ENCODE peak calls at places on chromosomes 16 and 17, in five cellular contexts. W, B, M, N and H are unnamed samples.
A peak's percentile ranks its signal among the peaks of the same experiment; 100 is the strongest.

GRCh38 chr16:69848635-69849545 is 86.8 kb downstream of the WWP2 start:
- DNase-seq in W (peak; percentile 95), B (no peak), N (no peak), M (peak; percentile 78), H (peak; percentile 86)

GRCh38 chr17:58504826-58505351 is 9.5 kb downstream of the MTMR4 start:
- DNase-seq in B (no peak), M (no peak), N (no peak), W (no peak), H (no peak)

GRCh38 chr17:54455251-54455868 is 445.3 kb upstream of the TOM1L1 start:
- DNase-seq in W (no peak), M (no peak), N (no peak), B (peak; percentile 17), H (no peak)

GRCh38 chr16:64615647-64616280 is 506.1 kb downstream of the CDH11 start:
- DNase-seq in M (no peak), W (peak; percentile 34), B (peak; percentile 71), N (peak; percentile 63), H (peak; percentile 21)

GRCh38 chr17:67746704-67747571 is 29.2 kb downstream of the NOL11 start:
- DNase-seq in W (no peak), B (no peak), N (no peak), M (no peak), H (no peak)

GRCh38 chr17:39599006-39599664 is 8.6 kb downstream of the NEUROD2 start:
- DNase-seq in B (peak; percentile 65), W (no peak), M (no peak), N (peak; percentile 73), H (no peak)

GRCh38 chr17:58081641-58082340 is 1.4 kb upstream of the DYNLL2 start:
- DNase-seq in M (no peak), W (no peak), N (peak; percentile 48), B (peak; percentile 38), H (no peak)

GRCh38 chr17:46984892-46985291 is 5.8 kb upstream of the RPRML start:
- DNase-seq in M (peak; percentile 60), B (no peak), W (no peak), N (no peak), H (no peak)

GRCh38 chr16:29820730-29821662 is 734 bp downstream of the MVP start:
- DNase-seq in M (peak; percentile 86), B (no peak), N (no peak), W (peak; percentile 75), H (no peak)

GRCh38 chr16:49608801-49609200 is 235.2 kb downstream of the C16orf78 start:
- DNase-seq in B (peak; percentile 60), N (peak; percentile 44), M (no peak), W (no peak), H (no peak)

GRCh38 chr17:10603889-10604288 is 53.2 kb downstream of the MYH3 start:
- DNase-seq in N (no peak), B (no peak), W (no peak), M (no peak), H (no peak)

GRCh38 chr16:14309906-14310305 is 238.8 kb downstream of the MRTFB start:
- DNase-seq in M (no peak), W (no peak), N (no peak), B (no peak), H (no peak)

GRCh38 chr16:50841081-50841886 is 99.4 kb downstream of the CYLD start:
- DNase-seq in B (peak; percentile 78), M (no peak), N (peak; percentile 24), W (no peak), H (no peak)

GRCh38 chr17:75876938-75877751 is 1.2 kb downstream of the TRIM47 start:
- DNase-seq in W (peak; percentile 96), M (peak; percentile 88), B (peak; percentile 45), N (peak; percentile 70), H (peak; percentile 96)

GRCh38 chr17:72725432-72726068 is 366.9 kb downstream of the SLC39A11 start:
- DNase-seq in W (no peak), N (peak; percentile 71), M (peak; percentile 69), B (peak; percentile 78), H (peak; percentile 47)

GRCh38 chr17:21288581-21289017 is 4.1 kb downstream of the MAP2K3 start:
- DNase-seq in N (no peak), M (no peak), B (no peak), W (no peak), H (no peak)

GRCh38 chr16:67235816-67236547 is 9.1 kb downstream of the TMEM208 start:
- DNase-seq in W (no peak), M (no peak), N (no peak), B (no peak), H (no peak)

GRCh38 chr16:75250089-75250808 is 1.2 kb downstream of the BCAR1 start:
- DNase-seq in N (no peak), M (peak; percentile 90), B (peak; percentile 59), W (peak; percentile 56), H (peak; percentile 63)

GRCh38 chr16:75249441-75249840 is 2.0 kb downstream of the BCAR1 start:
- DNase-seq in W (no peak), N (no peak), M (no peak), B (no peak), H (no peak)

GRCh38 chr16:75247249-75247648 is 4.2 kb downstream of the BCAR1 start:
- DNase-seq in W (peak; percentile 45), B (no peak), N (no peak), M (no peak), H (peak; percentile 20)

GRCh38 chr16:75248142-75248535 is 3.3 kb downstream of the BCAR1 start:
- DNase-seq in W (peak; percentile 63), B (no peak), M (peak; percentile 68), N (no peak), H (peak; percentile 49)

DNA sequence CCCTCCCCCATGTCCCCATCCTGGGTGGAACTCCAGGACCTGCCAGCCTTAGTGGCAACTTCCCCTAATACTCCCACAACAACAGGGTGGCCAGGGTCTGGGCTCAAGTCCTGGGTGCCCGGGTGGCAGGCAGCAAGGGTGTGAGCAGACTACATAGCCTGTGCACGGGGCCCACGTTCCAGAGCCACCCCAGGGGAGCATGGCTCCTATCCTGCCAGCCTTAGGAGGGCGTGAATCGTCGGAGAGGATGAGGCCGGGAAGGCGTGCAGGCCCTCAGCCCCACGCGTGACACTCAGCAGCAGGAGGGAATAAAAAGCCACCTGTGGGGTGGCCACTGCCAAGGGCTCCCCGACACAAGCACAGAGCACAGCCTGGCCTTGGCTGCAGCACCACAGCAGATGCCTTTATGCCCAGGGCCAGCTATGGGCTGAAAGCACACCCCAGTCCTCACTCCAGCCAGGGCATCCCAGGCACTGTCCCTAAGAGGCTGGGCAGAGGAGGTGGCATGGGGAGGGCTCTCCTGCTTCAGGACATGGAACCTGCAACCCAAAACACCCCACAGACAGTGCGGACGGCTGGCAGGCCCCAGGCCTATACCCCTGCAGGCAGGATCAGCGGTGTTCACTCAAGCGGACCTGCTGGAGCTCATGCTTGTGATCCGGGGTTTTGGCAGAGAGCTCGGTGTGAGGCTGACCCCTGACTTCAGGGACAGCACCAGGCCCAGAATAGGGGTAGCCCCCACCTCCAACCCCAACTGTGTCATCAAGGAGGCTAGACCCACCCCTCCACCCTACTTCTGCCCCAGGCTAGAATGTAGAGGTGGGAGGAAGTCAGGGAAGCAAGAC is 2.7 kb downstream of the BCAR1 start:
- DNase-seq in W (peak; percentile 50), N (no peak), M (no peak), B (no peak), H (no peak)
- H3K4me1 ChIP-seq in W (no peaks in the 10 kb centered on the region), N (peaks cover 69% of the 10 kb centered on the region), M (peaks cover 90% of the 10 kb centered on the region), B (peaks cover 64% of the 10 kb centered on the region), H (peaks cover 97% of the 10 kb centered on the region)

DNA sequence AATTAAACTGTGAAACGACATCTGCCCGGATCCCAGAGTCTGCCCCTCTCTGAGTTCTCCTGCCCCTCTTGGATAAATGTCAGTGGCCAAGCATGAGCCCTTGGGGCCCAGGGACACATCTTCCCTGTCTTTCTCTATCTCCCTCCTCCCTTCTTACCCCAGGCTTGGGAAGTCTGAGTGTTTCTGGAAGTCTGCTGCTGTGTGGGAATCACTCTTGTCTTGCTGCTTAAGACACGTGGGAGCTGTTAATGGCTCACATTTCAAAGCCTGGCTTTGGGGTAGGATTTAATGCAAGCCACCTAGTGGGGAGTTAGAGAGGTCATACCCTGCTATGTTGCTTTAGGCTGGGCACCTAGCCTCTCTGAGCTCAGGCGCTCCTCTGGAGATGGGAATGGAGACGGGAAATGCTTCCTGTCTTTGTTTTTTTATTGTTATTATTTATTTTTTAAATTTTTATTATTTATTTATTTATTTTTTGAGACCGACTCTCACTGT is 218.5 kb upstream of the CIBAR2 start:
- DNase-seq in B (peak; percentile 96), W (no peak), M (no peak), N (no peak), H (no peak)
- H3K4me1 ChIP-seq in B (peaks cover 60% of the 10 kb centered on the region), W (no peaks in the 10 kb centered on the region), M (peaks cover 46% of the 10 kb centered on the region), N (peaks cover 51% of the 10 kb centered on the region), H (peaks cover 49% of the 10 kb centered on the region)

GRCh38 chr17:78879679-78880186 is 23.3 kb downstream of the CEP295NL start:
- DNase-seq in N (no peak), B (no peak), W (peak; percentile 81), M (no peak), H (peak; percentile 81)
- H3K4me1 ChIP-seq in N (peaks cover 30% of the 10 kb centered on the region), B (peaks cover 14% of the 10 kb centered on the region), W (no peaks in the 10 kb centered on the region), M (peaks cover 76% of the 10 kb centered on the region), H (peaks cover 98% of the 10 kb centered on the region)

GRCh38 chr17:77212833-77213777 is 72.3 kb downstream of the SEC14L1 start:
- DNase-seq in W (no peak), M (no peak), B (no peak), N (no peak), H (no peak)

GRCh38 chr17:77212081-77212832 is 71.5 kb downstream of the SEC14L1 start:
- DNase-seq in M (no peak), N (no peak), W (no peak), B (no peak), H (no peak)

GRCh38 chr17:77210946-77211541 is 70.3 kb downstream of the SEC14L1 start:
- DNase-seq in W (no peak), B (no peak), N (no peak), M (no peak), H (no peak)

GRCh38 chr17:77210331-77210730 is 69.6 kb downstream of the SEC14L1 start:
- DNase-seq in M (no peak), N (no peak), B (no peak), W (no peak), H (no peak)

DNA sequence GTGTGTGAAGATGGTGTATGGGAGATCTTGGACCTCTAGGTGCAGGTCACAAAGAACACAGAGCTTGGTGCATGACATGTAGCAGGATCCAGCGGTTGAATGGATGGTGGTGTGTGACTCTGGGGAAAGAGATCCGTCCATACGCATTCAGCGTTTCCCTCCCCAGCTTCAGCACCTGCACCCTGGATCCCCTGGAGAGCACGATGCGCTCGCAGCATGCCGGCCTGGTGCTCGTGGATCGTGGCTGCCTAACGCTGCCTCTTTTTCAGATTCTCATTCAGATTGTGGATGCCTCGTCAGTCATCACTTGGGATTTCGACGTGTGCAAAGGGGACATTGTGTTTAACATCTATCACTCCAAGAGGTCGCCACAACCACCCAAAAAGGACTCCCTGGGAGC is 70.9 kb downstream of the SEC14L1 start:
- DNase-seq in N (no peak), W (no peak), M (no peak), B (no peak), H (no peak)
- H3K4me1 ChIP-seq in N (no peaks in the 10 kb centered on the region), W (no peaks in the 10 kb centered on the region), M (peaks cover 32% of the 10 kb centered on the region), B (no peaks in the 10 kb centered on the region), H (peaks cover 91% of the 10 kb centered on the region)

DNA sequence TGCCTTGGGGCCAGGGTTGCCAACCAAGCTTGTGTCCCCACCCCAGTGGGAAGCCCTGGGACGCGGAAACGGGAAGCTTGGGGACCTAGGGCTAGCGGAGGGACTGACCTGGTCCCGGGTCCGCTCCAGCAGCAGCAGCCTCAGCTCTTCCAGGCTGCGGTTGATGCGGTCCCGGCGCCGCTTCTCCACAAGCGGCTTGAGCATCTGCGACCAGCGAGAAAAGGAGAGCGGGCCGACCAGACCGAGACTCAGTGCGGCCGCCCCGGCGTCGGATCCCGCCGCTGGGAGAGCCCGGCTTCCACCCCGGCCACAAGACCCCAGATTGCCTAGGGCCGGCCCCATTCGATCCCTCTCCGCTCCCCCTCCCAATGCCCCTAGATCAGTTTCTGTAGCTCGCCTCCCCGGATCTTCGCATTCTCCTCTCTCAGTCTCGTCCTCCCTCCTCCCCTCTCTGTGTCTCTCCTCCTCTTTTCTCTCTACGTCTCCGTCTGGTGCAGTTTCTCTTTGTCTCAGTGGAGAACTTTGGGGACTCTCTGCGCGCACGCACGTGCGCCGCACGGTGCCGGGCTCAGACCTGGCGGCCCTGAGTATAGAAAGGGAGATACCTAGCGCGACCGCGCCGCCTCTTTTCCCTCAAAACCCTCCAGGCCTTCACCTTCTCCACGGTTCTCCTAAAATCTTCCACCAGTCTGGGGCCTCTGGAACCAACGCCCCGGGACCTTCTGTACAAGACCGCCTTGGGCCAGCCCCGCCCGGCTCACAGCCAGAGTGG is 797 bp downstream of the HES7 start:
- DNase-seq in M (no peak), B (peak; percentile 44), W (peak; percentile 59), N (peak; percentile 69), H (no peak)
- H3K4me1 ChIP-seq in M (peaks cover 79% of the 10 kb centered on the region), B (peaks cover 26% of the 10 kb centered on the region), W (peaks cover 2% of the 10 kb centered on the region), N (peaks cover 13% of the 10 kb centered on the region), H (peaks cover 83% of the 10 kb centered on the region)